ENCODE peak calls at places on chromosomes 13 and 19, in five cellular contexts. V is substantia nigra, I is activated gamma-delta T cell, L is choroid plexus epithelial cell, M is GOT3. J is an unnamed sample.

GRCh38 chr19:43538922-43539321 is 5.9 kb downstream of the ZNF575 start:
- DNase-seq in L (no peak), M (no peak), V (no peak), I (no peak), J (no peak)

GRCh38 chr19:17184381-17184841 is 30.7 kb upstream of the USE1 start:
- DNase-seq in L (no peak), M (no peak), I (no peak), V (no peak), J (no peak)

GRCh38 chr19:53294786-53295441 is 27.4 kb upstream of the VN1R4 start:
- DNase-seq in I (no peak), L (no peak), V (no peak), M (no peak), J (peak; percentile 19)

GRCh38 chr13:87042946-87043345 is 628.2 kb upstream of the SLITRK5 start:
- DNase-seq in M (no peak), L (peak; percentile 22), I (no peak), V (no peak), J (peak; percentile 53)

GRCh38 chr19:6519289-6519688 is 11.5 kb upstream of the TNFSF9 start:
- DNase-seq in V (no peak), M (no peak), I (no peak), L (peak; percentile 74), J (peak; percentile 90)

GRCh38 chr19:2982983-2983350 is 5.6 kb downstream of the TLE6 start:
- DNase-seq in M (no peak), V (peak; percentile 77), I (no peak), L (peak; percentile 87), J (peak; percentile 91)

GRCh38 chr19:38317104-38317612 is 1.4 kb upstream of the YIF1B start:
- DNase-seq in V (peak; percentile 19), L (no peak), M (no peak), I (no peak), J (no peak)

GRCh38 chr13:113397606-113398425 is 33.9 kb upstream of the GRTP1 start:
- DNase-seq in V (no peak), I (no peak), L (no peak), M (no peak), J (no peak)

GRCh38 chr19:1177322-1178114 is 3.5 kb upstream of the SBNO2 start:
- DNase-seq in I (no peak), M (peak; percentile 55), L (peak; percentile 93), V (no peak), J (peak; percentile 96)

GRCh38 chr13:76641056-76641455 is 245.1 kb downstream of the KCTD12 start:
- DNase-seq in I (no peak), M (no peak), L (no peak), V (no peak), J (peak; percentile 52)

GRCh38 chr19:51586799-51587198 is 15.7 kb downstream of the ZNF175 start:
- DNase-seq in V (no peak), M (no peak), L (no peak), I (no peak), J (no peak)

GRCh38 chr13:51000576-51001260 is 91.1 kb downstream of the RNASEH2B start:
- DNase-seq in M (no peak), L (peak; percentile 26), I (no peak), V (no peak), J (peak; percentile 89)

GRCh38 chr13:42272115-42272756 is at the start of gene AKAP11:
- DNase-seq in L (peak; percentile 49), M (no peak), I (peak; percentile 49), V (peak; percentile 58), J (peak; percentile 46)

GRCh38 chr13:52713894-52714293 is 25.7 kb downstream of the CNMD start:
- DNase-seq in M (no peak), L (no peak), V (peak; percentile 26), I (no peak), J (no peak)

GRCh38 chr13:113837554-113838355 is 26.1 kb downstream of the GAS6 start:
- DNase-seq in L (peak; percentile 99), I (no peak), V (peak; percentile 90), M (peak; percentile 82), J (peak; percentile 99)

GRCh38 chr13:39577203-39577602 is 25.8 kb downstream of the LHFPL6 start:
- DNase-seq in M (no peak), L (no peak), I (no peak), V (no peak), J (no peak)

GRCh38 chr13:43767351-43767901 is 19.3 kb downstream of the ENOX1 start:
- DNase-seq in I (no peak), M (no peak), V (no peak), L (peak; percentile 23), J (peak; percentile 63)

GRCh38 chr13:111484129-111484925 is 163.9 kb downstream of the TEX29 start:
- DNase-seq in L (no peak), V (no peak), M (no peak), I (no peak), J (no peak)

GRCh38 chr19:38667552-38668205 is 20.2 kb downstream of the ACTN4 start:
- DNase-seq in V (no peak), L (peak; percentile 89), I (no peak), M (no peak), J (peak; percentile 67)

GRCh38 chr13:50426932-50427331 is 411.7 kb downstream of the KCNRG start:
- DNase-seq in V (no peak), L (no peak), M (no peak), I (no peak), J (no peak)

GRCh38 chr13:104491951-104492350 is 1425.7 kb upstream of the SLC10A2 start:
- DNase-seq in I (no peak), M (no peak), L (no peak), V (no peak), J (no peak)

GRCh38 chr13:36420437-36420891 is 11.8 kb upstream of the CCNA1 start:
- DNase-seq in I (no peak), M (peak; percentile 14), L (peak; percentile 89), V (peak; percentile 75), J (peak; percentile 79)

GRCh38 chr19:8004723-8005513 is 523 bp downstream of the ELAVL1 start:
- DNase-seq in I (peak; percentile 26), V (no peak), M (no peak), L (peak; percentile 45), J (peak; percentile 25)

GRCh38 chr13:59721889-59722579 is 441.7 kb downstream of the DIAPH3 start:
- DNase-seq in L (peak; percentile 13), V (no peak), I (no peak), M (no peak), J (no peak)